ENCODE peak calls at places on chromosomes 13 and 19, in seven cellular contexts. One of them, this sample, is unnamed.

GRCh38 chr13:91539458-91540156 is 141.2 kb downstream of the GPC5 start:
- DNase-seq in NCI-H1417: no peak
- DNase-seq in stimulated activated CD4-positive, alpha-beta T cell treated with anti-CD3 and anti-CD28 coated beads, Interleukin-2, amount 100 ng/mL, for 48 hours: no peak
- DNase-seq in stimulated activated CD8-positive, alpha-beta memory T cell treated with anti-CD3 and anti-CD28 coated beads, Interleukin-12 subunit alpha, Interleukin-12 subunit beta, amount 100 ng/mL, for 4 hours: no peak
- DNase-seq in HS-27A: no peak
- DNase-seq in Right ventricle myocardium superior: no peak
- DNase-seq in activated CD8-positive, alpha-beta T cell treated with anti-CD3 and anti-CD28 coated beads, Interleukin-2, amount 10 ng/mL, durations not matched to agents 7 days and 5 days: no peak
- DNase-seq in this sample: no peak

GRCh38 chr19:294341-294818 is 3.2 kb upstream of the PLPP2 start:
- DNase-seq in NCI-H1417: peak; percentile 76
- DNase-seq in stimulated activated CD4-positive, alpha-beta T cell treated with anti-CD3 and anti-CD28 coated beads, Interleukin-2, amount 100 ng/mL, for 48 hours: no peak
- DNase-seq in stimulated activated CD8-positive, alpha-beta memory T cell treated with anti-CD3 and anti-CD28 coated beads, Interleukin-12 subunit alpha, Interleukin-12 subunit beta, amount 100 ng/mL, for 4 hours: no peak
- DNase-seq in HS-27A: no peak
- DNase-seq in Right ventricle myocardium superior: no peak
- DNase-seq in activated CD8-positive, alpha-beta T cell treated with anti-CD3 and anti-CD28 coated beads, Interleukin-2, amount 10 ng/mL, durations not matched to agents 7 days and 5 days: no peak
- DNase-seq in this sample: no peak

GRCh38 chr13:95536629-95537241 is 15.8 kb upstream of the CLDN10 start:
- DNase-seq in NCI-H1417: peak; percentile 67
- DNase-seq in stimulated activated CD4-positive, alpha-beta T cell treated with anti-CD3 and anti-CD28 coated beads, Interleukin-2, amount 100 ng/mL, for 48 hours: no peak
- DNase-seq in stimulated activated CD8-positive, alpha-beta memory T cell treated with anti-CD3 and anti-CD28 coated beads, Interleukin-12 subunit alpha, Interleukin-12 subunit beta, amount 100 ng/mL, for 4 hours: no peak
- DNase-seq in HS-27A: no peak
- DNase-seq in Right ventricle myocardium superior: no peak
- DNase-seq in activated CD8-positive, alpha-beta T cell treated with anti-CD3 and anti-CD28 coated beads, Interleukin-2, amount 10 ng/mL, durations not matched to agents 7 days and 5 days: no peak
- DNase-seq in this sample: peak; percentile 38

GRCh38 chr19:41195675-41196497 is 2.9 kb downstream of the CYP2S1 start:
- DNase-seq in NCI-H1417: no peak
- DNase-seq in stimulated activated CD4-positive, alpha-beta T cell treated with anti-CD3 and anti-CD28 coated beads, Interleukin-2, amount 100 ng/mL, for 48 hours: no peak
- DNase-seq in stimulated activated CD8-positive, alpha-beta memory T cell treated with anti-CD3 and anti-CD28 coated beads, Interleukin-12 subunit alpha, Interleukin-12 subunit beta, amount 100 ng/mL, for 4 hours: no peak
- DNase-seq in HS-27A: no peak
- DNase-seq in Right ventricle myocardium superior: no peak
- DNase-seq in activated CD8-positive, alpha-beta T cell treated with anti-CD3 and anti-CD28 coated beads, Interleukin-2, amount 10 ng/mL, durations not matched to agents 7 days and 5 days: no peak
- DNase-seq in this sample: no peak

GRCh38 chr19:12833747-12834417 is 497 bp downstream of the RTBDN start:
- DNase-seq in NCI-H1417: peak; percentile 90
- DNase-seq in stimulated activated CD4-positive, alpha-beta T cell treated with anti-CD3 and anti-CD28 coated beads, Interleukin-2, amount 100 ng/mL, for 48 hours: no peak
- DNase-seq in stimulated activated CD8-positive, alpha-beta memory T cell treated with anti-CD3 and anti-CD28 coated beads, Interleukin-12 subunit alpha, Interleukin-12 subunit beta, amount 100 ng/mL, for 4 hours: peak; percentile 26
- DNase-seq in HS-27A: no peak
- DNase-seq in Right ventricle myocardium superior: no peak
- DNase-seq in activated CD8-positive, alpha-beta T cell treated with anti-CD3 and anti-CD28 coated beads, Interleukin-2, amount 10 ng/mL, durations not matched to agents 7 days and 5 days: peak; percentile 48
- DNase-seq in this sample: peak; percentile 63

GRCh38 chr13:113124211-113125025 is 1.8 kb downstream of the F10 start:
- DNase-seq in NCI-H1417: no peak
- DNase-seq in stimulated activated CD4-positive, alpha-beta T cell treated with anti-CD3 and anti-CD28 coated beads, Interleukin-2, amount 100 ng/mL, for 48 hours: no peak
- DNase-seq in stimulated activated CD8-positive, alpha-beta memory T cell treated with anti-CD3 and anti-CD28 coated beads, Interleukin-12 subunit alpha, Interleukin-12 subunit beta, amount 100 ng/mL, for 4 hours: no peak
- DNase-seq in HS-27A: no peak
- DNase-seq in Right ventricle myocardium superior: no peak
- DNase-seq in activated CD8-positive, alpha-beta T cell treated with anti-CD3 and anti-CD28 coated beads, Interleukin-2, amount 10 ng/mL, durations not matched to agents 7 days and 5 days: no peak
- DNase-seq in this sample: no peak

GRCh38 chr13:30698023-30698422 is 37.3 kb upstream of the ALOX5AP start:
- DNase-seq in NCI-H1417: no peak
- DNase-seq in stimulated activated CD4-positive, alpha-beta T cell treated with anti-CD3 and anti-CD28 coated beads, Interleukin-2, amount 100 ng/mL, for 48 hours: no peak
- DNase-seq in stimulated activated CD8-positive, alpha-beta memory T cell treated with anti-CD3 and anti-CD28 coated beads, Interleukin-12 subunit alpha, Interleukin-12 subunit beta, amount 100 ng/mL, for 4 hours: no peak
- DNase-seq in HS-27A: no peak
- DNase-seq in Right ventricle myocardium superior: no peak
- DNase-seq in activated CD8-positive, alpha-beta T cell treated with anti-CD3 and anti-CD28 coated beads, Interleukin-2, amount 10 ng/mL, durations not matched to agents 7 days and 5 days: no peak
- DNase-seq in this sample: no peak

GRCh38 chr19:24054044-24054935 is 32.7 kb upstream of the ZNF254 start:
- DNase-seq in NCI-H1417: no peak
- DNase-seq in stimulated activated CD4-positive, alpha-beta T cell treated with anti-CD3 and anti-CD28 coated beads, Interleukin-2, amount 100 ng/mL, for 48 hours: no peak
- DNase-seq in stimulated activated CD8-positive, alpha-beta memory T cell treated with anti-CD3 and anti-CD28 coated beads, Interleukin-12 subunit alpha, Interleukin-12 subunit beta, amount 100 ng/mL, for 4 hours: no peak
- DNase-seq in HS-27A: peak; percentile 36
- DNase-seq in Right ventricle myocardium superior: no peak
- DNase-seq in activated CD8-positive, alpha-beta T cell treated with anti-CD3 and anti-CD28 coated beads, Interleukin-2, amount 10 ng/mL, durations not matched to agents 7 days and 5 days: no peak
- DNase-seq in this sample: no peak

GRCh38 chr19:3536429-3537100 is 2.4 kb upstream of the TEKTIP1 start:
- DNase-seq in NCI-H1417: no peak
- DNase-seq in stimulated activated CD4-positive, alpha-beta T cell treated with anti-CD3 and anti-CD28 coated beads, Interleukin-2, amount 100 ng/mL, for 48 hours: no peak
- DNase-seq in stimulated activated CD8-positive, alpha-beta memory T cell treated with anti-CD3 and anti-CD28 coated beads, Interleukin-12 subunit alpha, Interleukin-12 subunit beta, amount 100 ng/mL, for 4 hours: no peak
- DNase-seq in HS-27A: no peak
- DNase-seq in Right ventricle myocardium superior: peak; percentile 74
- DNase-seq in activated CD8-positive, alpha-beta T cell treated with anti-CD3 and anti-CD28 coated beads, Interleukin-2, amount 10 ng/mL, durations not matched to agents 7 days and 5 days: no peak
- DNase-seq in this sample: no peak

GRCh38 chr13:112071011-112071901 is 4.3 kb downstream of the SOX1 start:
- DNase-seq in NCI-H1417: no peak
- DNase-seq in stimulated activated CD4-positive, alpha-beta T cell treated with anti-CD3 and anti-CD28 coated beads, Interleukin-2, amount 100 ng/mL, for 48 hours: no peak
- DNase-seq in stimulated activated CD8-positive, alpha-beta memory T cell treated with anti-CD3 and anti-CD28 coated beads, Interleukin-12 subunit alpha, Interleukin-12 subunit beta, amount 100 ng/mL, for 4 hours: no peak
- DNase-seq in HS-27A: no peak
- DNase-seq in Right ventricle myocardium superior: no peak
- DNase-seq in activated CD8-positive, alpha-beta T cell treated with anti-CD3 and anti-CD28 coated beads, Interleukin-2, amount 10 ng/mL, durations not matched to agents 7 days and 5 days: no peak
- DNase-seq in this sample: peak; percentile 40

GRCh38 chr13:86765462-86765861 is 905.7 kb upstream of the SLITRK5 start:
- DNase-seq in NCI-H1417: no peak
- DNase-seq in stimulated activated CD4-positive, alpha-beta T cell treated with anti-CD3 and anti-CD28 coated beads, Interleukin-2, amount 100 ng/mL, for 48 hours: no peak
- DNase-seq in stimulated activated CD8-positive, alpha-beta memory T cell treated with anti-CD3 and anti-CD28 coated beads, Interleukin-12 subunit alpha, Interleukin-12 subunit beta, amount 100 ng/mL, for 4 hours: no peak
- DNase-seq in HS-27A: no peak
- DNase-seq in Right ventricle myocardium superior: no peak
- DNase-seq in activated CD8-positive, alpha-beta T cell treated with anti-CD3 and anti-CD28 coated beads, Interleukin-2, amount 10 ng/mL, durations not matched to agents 7 days and 5 days: no peak
- DNase-seq in this sample: no peak

GRCh38 chr13:101297794-101298193 is 118.5 kb downstream of the NALCN start:
- DNase-seq in NCI-H1417: no peak
- DNase-seq in stimulated activated CD4-positive, alpha-beta T cell treated with anti-CD3 and anti-CD28 coated beads, Interleukin-2, amount 100 ng/mL, for 48 hours: no peak
- DNase-seq in stimulated activated CD8-positive, alpha-beta memory T cell treated with anti-CD3 and anti-CD28 coated beads, Interleukin-12 subunit alpha, Interleukin-12 subunit beta, amount 100 ng/mL, for 4 hours: no peak
- DNase-seq in HS-27A: no peak
- DNase-seq in Right ventricle myocardium superior: no peak
- DNase-seq in activated CD8-positive, alpha-beta T cell treated with anti-CD3 and anti-CD28 coated beads, Interleukin-2, amount 10 ng/mL, durations not matched to agents 7 days and 5 days: no peak
- DNase-seq in this sample: no peak

GRCh38 chr19:11699931-11700794 is 38.6 kb downstream of the ZNF823 start:
- DNase-seq in NCI-H1417: peak; percentile 60
- DNase-seq in stimulated activated CD4-positive, alpha-beta T cell treated with anti-CD3 and anti-CD28 coated beads, Interleukin-2, amount 100 ng/mL, for 48 hours: peak; percentile 7
- DNase-seq in stimulated activated CD8-positive, alpha-beta memory T cell treated with anti-CD3 and anti-CD28 coated beads, Interleukin-12 subunit alpha, Interleukin-12 subunit beta, amount 100 ng/mL, for 4 hours: no peak
- DNase-seq in HS-27A: no peak
- DNase-seq in Right ventricle myocardium superior: no peak
- DNase-seq in activated CD8-positive, alpha-beta T cell treated with anti-CD3 and anti-CD28 coated beads, Interleukin-2, amount 10 ng/mL, durations not matched to agents 7 days and 5 days: peak; percentile 26
- DNase-seq in this sample: peak; percentile 18

GRCh38 chr19:13033244-13033643 is 38.0 kb downstream of the NFIX start:
- DNase-seq in NCI-H1417: no peak
- DNase-seq in stimulated activated CD4-positive, alpha-beta T cell treated with anti-CD3 and anti-CD28 coated beads, Interleukin-2, amount 100 ng/mL, for 48 hours: no peak
- DNase-seq in stimulated activated CD8-positive, alpha-beta memory T cell treated with anti-CD3 and anti-CD28 coated beads, Interleukin-12 subunit alpha, Interleukin-12 subunit beta, amount 100 ng/mL, for 4 hours: no peak
- DNase-seq in HS-27A: no peak
- DNase-seq in Right ventricle myocardium superior: no peak
- DNase-seq in activated CD8-positive, alpha-beta T cell treated with anti-CD3 and anti-CD28 coated beads, Interleukin-2, amount 10 ng/mL, durations not matched to agents 7 days and 5 days: no peak
- DNase-seq in this sample: no peak

GRCh38 chr13:48496271-48496670 is 36.6 kb downstream of the RCBTB2 start:
- DNase-seq in NCI-H1417: no peak
- DNase-seq in stimulated activated CD4-positive, alpha-beta T cell treated with anti-CD3 and anti-CD28 coated beads, Interleukin-2, amount 100 ng/mL, for 48 hours: no peak
- DNase-seq in stimulated activated CD8-positive, alpha-beta memory T cell treated with anti-CD3 and anti-CD28 coated beads, Interleukin-12 subunit alpha, Interleukin-12 subunit beta, amount 100 ng/mL, for 4 hours: no peak
- DNase-seq in HS-27A: no peak
- DNase-seq in Right ventricle myocardium superior: no peak
- DNase-seq in activated CD8-positive, alpha-beta T cell treated with anti-CD3 and anti-CD28 coated beads, Interleukin-2, amount 10 ng/mL, durations not matched to agents 7 days and 5 days: no peak
- DNase-seq in this sample: no peak

GRCh38 chr13:45162821-45163220 is 38.0 kb downstream of the KCTD4 start:
- DNase-seq in NCI-H1417: no peak
- DNase-seq in stimulated activated CD4-positive, alpha-beta T cell treated with anti-CD3 and anti-CD28 coated beads, Interleukin-2, amount 100 ng/mL, for 48 hours: no peak
- DNase-seq in stimulated activated CD8-positive, alpha-beta memory T cell treated with anti-CD3 and anti-CD28 coated beads, Interleukin-12 subunit alpha, Interleukin-12 subunit beta, amount 100 ng/mL, for 4 hours: no peak
- DNase-seq in HS-27A: peak; percentile 29
- DNase-seq in Right ventricle myocardium superior: no peak
- DNase-seq in activated CD8-positive, alpha-beta T cell treated with anti-CD3 and anti-CD28 coated beads, Interleukin-2, amount 10 ng/mL, durations not matched to agents 7 days and 5 days: no peak
- DNase-seq in this sample: no peak

GRCh38 chr19:53365899-53366493 is 491 bp downstream of the ZNF525 start:
- DNase-seq in NCI-H1417: peak; percentile 81
- DNase-seq in stimulated activated CD4-positive, alpha-beta T cell treated with anti-CD3 and anti-CD28 coated beads, Interleukin-2, amount 100 ng/mL, for 48 hours: peak; percentile 36
- DNase-seq in stimulated activated CD8-positive, alpha-beta memory T cell treated with anti-CD3 and anti-CD28 coated beads, Interleukin-12 subunit alpha, Interleukin-12 subunit beta, amount 100 ng/mL, for 4 hours: peak; percentile 27
- DNase-seq in HS-27A: no peak
- DNase-seq in Right ventricle myocardium superior: peak; percentile 49
- DNase-seq in activated CD8-positive, alpha-beta T cell treated with anti-CD3 and anti-CD28 coated beads, Interleukin-2, amount 10 ng/mL, durations not matched to agents 7 days and 5 days: peak; percentile 56
- DNase-seq in this sample: no peak

GRCh38 chr13:112575680-112576079 is 12.3 kb downstream of the TUBGCP3 start:
- DNase-seq in NCI-H1417: no peak
- DNase-seq in stimulated activated CD4-positive, alpha-beta T cell treated with anti-CD3 and anti-CD28 coated beads, Interleukin-2, amount 100 ng/mL, for 48 hours: no peak
- DNase-seq in stimulated activated CD8-positive, alpha-beta memory T cell treated with anti-CD3 and anti-CD28 coated beads, Interleukin-12 subunit alpha, Interleukin-12 subunit beta, amount 100 ng/mL, for 4 hours: no peak
- DNase-seq in HS-27A: no peak
- DNase-seq in Right ventricle myocardium superior: no peak
- DNase-seq in activated CD8-positive, alpha-beta T cell treated with anti-CD3 and anti-CD28 coated beads, Interleukin-2, amount 10 ng/mL, durations not matched to agents 7 days and 5 days: no peak
- DNase-seq in this sample: peak; percentile 3

GRCh38 chr19:4911786-4912672 is 2.7 kb downstream of the UHRF1 start:
- DNase-seq in NCI-H1417: peak; percentile 56
- DNase-seq in stimulated activated CD4-positive, alpha-beta T cell treated with anti-CD3 and anti-CD28 coated beads, Interleukin-2, amount 100 ng/mL, for 48 hours: peak; percentile 67
- DNase-seq in stimulated activated CD8-positive, alpha-beta memory T cell treated with anti-CD3 and anti-CD28 coated beads, Interleukin-12 subunit alpha, Interleukin-12 subunit beta, amount 100 ng/mL, for 4 hours: peak; percentile 34
- DNase-seq in HS-27A: peak; percentile 97
- DNase-seq in Right ventricle myocardium superior: peak; percentile 64
- DNase-seq in activated CD8-positive, alpha-beta T cell treated with anti-CD3 and anti-CD28 coated beads, Interleukin-2, amount 10 ng/mL, durations not matched to agents 7 days and 5 days: peak; percentile 81
- DNase-seq in this sample: peak; percentile 43

GRCh38 chr13:67518785-67519184 is 288.6 kb upstream of the PCDH9 start:
- DNase-seq in NCI-H1417: peak; percentile 67
- DNase-seq in stimulated activated CD4-positive, alpha-beta T cell treated with anti-CD3 and anti-CD28 coated beads, Interleukin-2, amount 100 ng/mL, for 48 hours: no peak
- DNase-seq in stimulated activated CD8-positive, alpha-beta memory T cell treated with anti-CD3 and anti-CD28 coated beads, Interleukin-12 subunit alpha, Interleukin-12 subunit beta, amount 100 ng/mL, for 4 hours: no peak
- DNase-seq in HS-27A: no peak
- DNase-seq in Right ventricle myocardium superior: no peak
- DNase-seq in activated CD8-positive, alpha-beta T cell treated with anti-CD3 and anti-CD28 coated beads, Interleukin-2, amount 10 ng/mL, durations not matched to agents 7 days and 5 days: no peak
- DNase-seq in this sample: no peak

GRCh38 chr13:75202981-75203380 is 279.0 kb downstream of the TBC1D4 start:
- DNase-seq in NCI-H1417: no peak
- DNase-seq in stimulated activated CD4-positive, alpha-beta T cell treated with anti-CD3 and anti-CD28 coated beads, Interleukin-2, amount 100 ng/mL, for 48 hours: no peak
- DNase-seq in stimulated activated CD8-positive, alpha-beta memory T cell treated with anti-CD3 and anti-CD28 coated beads, Interleukin-12 subunit alpha, Interleukin-12 subunit beta, amount 100 ng/mL, for 4 hours: no peak
- DNase-seq in HS-27A: no peak
- DNase-seq in Right ventricle myocardium superior: no peak
- DNase-seq in activated CD8-positive, alpha-beta T cell treated with anti-CD3 and anti-CD28 coated beads, Interleukin-2, amount 10 ng/mL, durations not matched to agents 7 days and 5 days: no peak
- DNase-seq in this sample: no peak

GRCh38 chr13:113544071-113544891 is 40.3 kb upstream of the TFDP1 start:
- DNase-seq in NCI-H1417: peak; percentile 68
- DNase-seq in stimulated activated CD4-positive, alpha-beta T cell treated with anti-CD3 and anti-CD28 coated beads, Interleukin-2, amount 100 ng/mL, for 48 hours: no peak
- DNase-seq in stimulated activated CD8-positive, alpha-beta memory T cell treated with anti-CD3 and anti-CD28 coated beads, Interleukin-12 subunit alpha, Interleukin-12 subunit beta, amount 100 ng/mL, for 4 hours: no peak
- DNase-seq in HS-27A: no peak
- DNase-seq in Right ventricle myocardium superior: no peak
- DNase-seq in activated CD8-positive, alpha-beta T cell treated with anti-CD3 and anti-CD28 coated beads, Interleukin-2, amount 10 ng/mL, durations not matched to agents 7 days and 5 days: no peak
- DNase-seq in this sample: no peak

GRCh38 chr13:105048685-105049084 is 1486.8 kb downstream of the EFNB2 start:
- DNase-seq in NCI-H1417: no peak
- DNase-seq in stimulated activated CD4-positive, alpha-beta T cell treated with anti-CD3 and anti-CD28 coated beads, Interleukin-2, amount 100 ng/mL, for 48 hours: no peak
- DNase-seq in stimulated activated CD8-positive, alpha-beta memory T cell treated with anti-CD3 and anti-CD28 coated beads, Interleukin-12 subunit alpha, Interleukin-12 subunit beta, amount 100 ng/mL, for 4 hours: no peak
- DNase-seq in HS-27A: no peak
- DNase-seq in Right ventricle myocardium superior: no peak
- DNase-seq in activated CD8-positive, alpha-beta T cell treated with anti-CD3 and anti-CD28 coated beads, Interleukin-2, amount 10 ng/mL, durations not matched to agents 7 days and 5 days: no peak
- DNase-seq in this sample: no peak

GRCh38 chr19:57010541-57010940 is 109.2 kb upstream of the USP29 start:
- DNase-seq in NCI-H1417: peak; percentile 18
- DNase-seq in stimulated activated CD4-positive, alpha-beta T cell treated with anti-CD3 and anti-CD28 coated beads, Interleukin-2, amount 100 ng/mL, for 48 hours: no peak
- DNase-seq in stimulated activated CD8-positive, alpha-beta memory T cell treated with anti-CD3 and anti-CD28 coated beads, Interleukin-12 subunit alpha, Interleukin-12 subunit beta, amount 100 ng/mL, for 4 hours: no peak
- DNase-seq in HS-27A: no peak
- DNase-seq in Right ventricle myocardium superior: no peak
- DNase-seq in activated CD8-positive, alpha-beta T cell treated with anti-CD3 and anti-CD28 coated beads, Interleukin-2, amount 10 ng/mL, durations not matched to agents 7 days and 5 days: no peak
- DNase-seq in this sample: no peak